ENCODE peak calls at places on chromosome 15, in four cellular contexts. L is tibial nerve; R is effector memory CD4-positive, alpha-beta T cell; H is iPS DF 6.9. D is an unnamed sample.

GRCh38 chr15:40445411-40446055 is 4.8 kb downstream of the BAHD1 start:
- DNase-seq in L (no peak), R (no peak), H (no peak), D (no peak)

GRCh38 chr15:45910671-45911070 is 275.8 kb downstream of the SQOR start:
- DNase-seq in R (no peak), L (no peak), H (no peak), D (no peak)

GRCh38 chr15:51647128-51647562 is 24.6 kb upstream of the DMXL2 start:
- DNase-seq in H (no peak), L (peak), R (no peak), D (peak)

GRCh38 chr15:49282366-49282765 is 112.3 kb downstream of the GALK2 start:
- DNase-seq in L (no peak), R (no peak), H (no peak), D (no peak)

GRCh38 chr15:51799174-51799907 is 30.1 kb upstream of the TMOD3 start:
- DNase-seq in R (no peak), H (no peak), L (no peak), D (no peak)

GRCh38 chr15:40045572-40046217 is 6.7 kb upstream of the SRP14 start:
- DNase-seq in R (no peak), L (no peak), H (no peak), D (no peak)

GRCh38 chr15:32844118-32844711 is 126.4 kb downstream of the GREM1 start:
- DNase-seq in H (no peak), R (no peak), L (no peak), D (no peak)

GRCh38 chr15:22888120-22888859 is 49.8 kb downstream of the NIPA2 start:
- DNase-seq in R (no peak), H (no peak), L (no peak), D (no peak)

GRCh38 chr15:95994418-95994817 is 336.1 kb upstream of the NR2F2 start:
- DNase-seq in R (no peak), L (no peak), H (no peak), D (no peak)

GRCh38 chr15:48962662-48963523 is 826 bp downstream of the SHC4 start:
- DNase-seq in H (no peak), R (no peak), L (no peak), D (peak)

GRCh38 chr15:74994236-74994635 is 1.1 kb upstream of the SCAMP5 start:
- DNase-seq in L (no peak), R (no peak), H (no peak), D (no peak)

GRCh38 chr15:42065008-42065407 is 29.4 kb downstream of the PLA2G4D start:
- DNase-seq in H (no peak), L (no peak), R (no peak), D (no peak)

GRCh38 chr15:63347074-63347859 is 34.4 kb downstream of the CA12 start:
- DNase-seq in H (no peak), R (no peak), L (no peak), D (no peak)

GRCh38 chr15:66825731-66826130 is 123.7 kb downstream of the SMAD6 start:
- DNase-seq in L (no peak), H (no peak), R (no peak), D (no peak)
- H3K27ac ChIP-seq in L (no peak), H (no peak), R (no peak), D (no peak)

DNA sequence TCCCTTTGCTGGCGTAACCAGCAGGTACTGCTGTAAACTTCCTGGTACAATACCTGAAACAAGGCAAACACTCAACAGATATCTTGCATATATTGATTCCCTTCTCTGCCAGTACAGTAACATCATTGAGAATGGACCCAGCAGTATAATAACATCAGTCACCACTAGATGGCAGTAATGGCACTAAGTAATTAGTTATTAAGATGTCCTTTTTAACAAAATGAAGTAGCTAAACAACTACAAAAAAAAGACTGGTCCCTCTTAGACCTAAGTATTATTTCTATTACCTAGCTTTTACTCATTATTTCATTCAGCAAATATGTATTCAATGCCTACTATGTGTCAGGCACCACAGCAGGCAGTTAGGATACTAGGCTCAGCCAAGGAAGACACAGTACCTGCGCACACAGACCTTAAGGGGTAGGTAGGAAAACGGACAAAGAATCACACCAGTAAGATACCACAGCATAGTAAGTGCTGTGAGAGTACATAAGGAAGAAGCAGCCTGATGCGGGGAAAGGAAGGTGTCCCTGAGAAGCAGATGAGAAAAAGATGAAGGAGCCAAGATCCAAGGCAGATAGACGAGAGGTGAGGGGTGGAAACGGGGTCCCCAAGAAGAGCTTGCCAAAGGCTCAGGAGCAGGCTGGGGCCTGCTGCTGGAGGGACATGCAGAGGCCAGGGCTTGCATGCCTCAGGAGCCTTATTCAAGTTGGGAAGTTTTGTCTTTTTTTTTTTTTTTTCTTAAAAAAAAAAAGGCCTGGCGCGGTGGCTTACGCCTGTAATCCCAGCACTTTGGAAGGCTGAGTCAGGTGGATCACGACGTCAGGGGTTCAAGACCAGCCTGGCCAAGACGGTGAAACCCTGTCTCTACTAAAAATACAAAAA is 102.7 kb upstream of the CHD2 start:
- DNase-seq in H (no peak), R (peak), L (no peak), D (no peak)
- H3K27ac ChIP-seq in H (no peak), R (no peak), L (no peak), D (peak)

DNA sequence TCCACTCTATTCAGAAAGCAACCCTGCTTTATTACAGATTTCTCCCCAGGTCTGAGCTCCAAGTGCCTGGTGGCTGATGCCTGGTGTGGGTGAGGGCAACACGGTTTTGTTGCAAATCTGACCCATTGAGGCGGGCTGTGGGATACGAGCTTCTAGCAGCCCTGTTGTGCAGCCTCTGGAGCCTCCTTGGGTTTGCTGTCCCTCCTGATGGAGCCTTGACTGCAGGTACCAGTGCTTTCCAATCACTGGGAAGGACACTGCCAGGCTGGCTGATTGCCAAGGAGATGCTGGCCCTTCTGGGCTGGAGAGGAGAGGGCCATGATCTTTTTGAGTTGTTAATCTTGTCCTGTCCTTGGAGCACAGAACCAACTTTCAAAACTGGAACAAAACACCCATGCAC is 151.0 kb upstream of the RGMA start:
- DNase-seq in H (no peak), R (no peak), L (no peak), D (no peak)
- H3K27ac ChIP-seq in H (no peak), R (no peak), L (no peak), D (no peak)

DNA sequence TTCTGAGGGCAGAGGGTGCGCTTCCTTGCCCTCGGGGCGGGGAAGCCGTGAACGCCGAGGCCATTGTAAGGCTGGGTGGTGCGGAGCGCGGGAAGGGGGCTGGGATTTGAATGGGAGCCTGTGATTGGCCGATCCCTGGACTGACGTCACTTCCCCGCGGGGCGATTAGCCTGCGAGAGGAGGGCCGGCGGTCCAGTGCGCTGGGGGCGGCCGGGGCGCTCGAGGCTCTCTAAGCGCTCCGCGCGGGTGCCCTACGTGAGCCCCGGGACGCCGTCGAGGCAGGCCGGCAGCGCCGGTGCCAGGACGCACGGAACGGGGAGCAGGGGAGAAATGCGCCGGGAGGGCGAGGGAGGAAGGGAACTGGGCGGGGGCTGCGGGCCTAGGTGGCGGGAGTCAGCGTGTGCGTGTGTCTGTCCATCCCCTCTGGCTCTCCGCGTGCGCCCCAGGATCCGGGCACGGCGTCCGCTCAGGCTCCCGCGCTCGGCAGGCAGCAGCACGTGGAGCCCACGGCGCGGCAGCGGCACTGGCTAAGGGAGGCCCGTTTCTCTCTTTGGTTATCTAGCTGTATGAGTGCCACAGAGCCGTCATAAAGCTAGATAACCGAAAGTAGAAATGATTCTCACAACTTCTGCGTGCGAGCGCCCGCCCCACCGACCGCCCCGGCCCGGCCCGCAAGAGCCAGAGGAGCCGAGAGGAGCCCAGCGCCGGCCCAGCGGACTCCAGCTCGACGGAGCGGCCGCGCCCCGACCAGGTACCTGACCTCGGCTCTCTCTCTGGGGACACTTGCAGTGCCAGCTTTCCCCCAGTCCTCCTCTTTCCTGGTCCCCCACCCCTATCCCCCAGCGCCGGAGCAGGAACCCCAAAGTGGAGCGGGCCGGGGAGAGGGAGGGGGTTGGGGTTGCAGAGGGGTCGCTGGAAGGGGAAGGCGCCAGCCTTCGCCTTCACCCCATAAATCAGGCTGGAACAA is 33.1 kb upstream of the POLG start:
- DNase-seq in L (no peak), H (no peak), R (no peak), D (no peak)
- H3K27ac ChIP-seq in L (no peak), H (no peak), R (no peak), D (no peak)

GRCh38 chr15:71746719-71747118 is 63.6 kb upstream of the NR2E3 start:
- DNase-seq in L (no peak), H (no peak), R (no peak), D (no peak)
- H3K27ac ChIP-seq in L (no peak), H (no peak), R (no peak), D (no peak)

GRCh38 chr15:91862891-91863520 is 9.5 kb downstream of the SLCO3A1 start:
- DNase-seq in R (no peak), L (no peak), H (no peak), D (no peak)

GRCh38 chr15:91863621-91864255 is 10.2 kb downstream of the SLCO3A1 start:
- DNase-seq in L (no peak), H (no peak), R (no peak), D (no peak)

GRCh38 chr15:91865903-91866302 is 12.4 kb downstream of the SLCO3A1 start:
- DNase-seq in H (no peak), L (no peak), R (no peak), D (no peak)

GRCh38 chr15:91865486-91865885 is 12.0 kb downstream of the SLCO3A1 start:
- DNase-seq in L (no peak), H (no peak), R (no peak), D (no peak)

GRCh38 chr15:91864669-91865068 is 11.2 kb downstream of the SLCO3A1 start:
- DNase-seq in L (no peak), R (no peak), H (no peak), D (no peak)
- H3K27ac ChIP-seq in L (no peak), R (no peak), H (no peak), D (no peak)

DNA sequence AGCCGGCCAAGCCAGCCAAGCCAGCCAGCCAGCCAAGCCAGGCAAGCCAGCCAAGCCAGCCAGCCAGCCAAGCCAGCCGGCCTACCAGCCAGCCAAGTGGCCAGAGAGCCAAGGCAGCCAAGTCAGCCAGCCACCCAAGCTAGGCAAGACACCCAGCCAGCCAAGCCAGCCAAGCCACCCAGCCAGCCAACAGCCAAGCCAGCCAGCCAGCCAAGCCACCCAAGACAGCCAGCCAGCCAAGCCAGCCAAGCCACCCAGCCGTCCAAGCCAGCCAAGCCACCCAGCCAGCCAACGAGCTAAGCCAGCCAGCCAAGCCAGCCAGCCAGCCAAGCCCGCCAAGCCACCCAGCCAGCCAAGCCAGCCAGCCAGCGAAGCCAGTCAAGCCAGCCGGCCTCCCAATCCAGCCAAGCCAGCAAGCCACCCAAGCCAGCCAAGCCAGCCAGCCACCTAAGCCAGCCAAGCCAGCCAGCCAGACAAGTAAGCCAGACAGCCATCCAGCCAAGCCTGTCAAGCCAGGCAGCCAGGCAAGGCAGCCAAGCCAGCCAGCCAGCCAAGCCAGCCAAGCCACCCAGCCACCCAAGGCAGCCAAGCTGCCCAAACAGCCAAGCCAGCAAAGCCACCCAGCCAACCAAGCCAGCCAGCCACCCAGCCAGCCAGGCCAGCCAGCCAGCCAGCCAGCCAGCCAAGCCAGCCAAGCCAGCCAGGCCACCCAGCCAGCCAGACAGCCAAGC is 200.5 kb downstream of the GOLGA6L6 start:
- DNase-seq in L (no peak), R (peak), H (no peak), D (peak)
- H3K27ac ChIP-seq in L (no peak), R (no peak), H (no peak), D (no peak)

GRCh38 chr15:91051248-91051647 is 28.9 kb upstream of the VPS33B start:
- DNase-seq in H (no peak), R (no peak), L (no peak), D (no peak)

GRCh38 chr15:91049378-91050127 is 27.2 kb upstream of the VPS33B start:
- DNase-seq in H (no peak), R (peak), L (peak), D (no peak)

GRCh38 chr15:91055548-91056331 is 33.3 kb upstream of the VPS33B start:
- DNase-seq in L (peak), R (peak), H (peak), D (no peak)

GRCh38 chr15:91050128-91050455 is 27.7 kb upstream of the VPS33B start:
- DNase-seq in H (no peak), L (no peak), R (no peak), D (no peak)

DNA sequence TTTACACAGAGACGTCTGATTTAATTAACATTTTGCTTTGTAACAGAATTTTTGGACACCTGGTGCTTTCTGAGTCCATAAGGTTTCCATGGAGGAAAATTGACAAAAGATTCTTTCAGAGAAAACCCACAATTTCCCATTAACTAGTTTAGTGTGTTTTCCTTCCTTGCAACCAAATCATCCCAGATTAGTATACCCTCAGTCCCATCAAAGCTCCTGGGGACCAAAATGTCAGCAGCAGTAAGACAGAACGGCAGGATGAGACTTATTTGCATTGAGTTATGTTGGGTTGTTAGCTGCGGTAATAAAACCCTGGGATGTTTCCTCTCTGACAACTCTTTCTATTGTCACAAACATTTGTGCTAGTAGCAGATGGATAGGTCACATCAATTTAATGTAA is 32.4 kb upstream of the VPS33B start:
- DNase-seq in R (no peak), L (no peak), H (no peak), D (no peak)
- H3K27ac ChIP-seq in R (no peak), L (no peak), H (no peak), D (no peak)

DNA sequence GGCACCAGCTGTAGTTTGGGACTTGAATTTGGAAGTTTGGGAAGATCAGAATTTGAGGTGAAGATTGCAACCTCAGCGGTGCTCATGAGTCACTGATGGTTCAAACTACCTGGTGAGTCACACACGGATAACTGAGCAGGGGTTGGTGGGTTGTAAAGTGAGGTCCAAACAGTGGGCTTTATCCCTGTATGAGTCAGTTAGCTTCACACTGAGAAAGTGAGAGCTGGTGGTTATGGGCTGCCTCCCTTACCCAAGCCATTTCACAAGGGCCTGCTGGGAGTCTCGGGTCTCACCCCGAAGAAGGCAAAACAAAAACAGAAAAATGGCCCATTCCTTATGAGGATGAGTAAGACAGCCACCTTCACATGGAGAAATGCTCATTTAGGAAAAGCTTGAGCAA is 77.0 kb downstream of the ITGA11 start:
- DNase-seq in H (no peak), R (no peak), L (no peak), D (no peak)
- H3K27ac ChIP-seq in H (no peak), R (no peak), L (no peak), D (no peak)

D was measured in psoas muscle.